ENCODE peak calls at places on chromosomes 11 and 22, in seven cellular contexts. One of them, this sample, is unnamed.

GRCh38 chr22:45884201-45885067 is 92.5 kb downstream of the WNT7B start:
- DNase-seq in prostate gland: no peak
- DNase-seq in endothelial cell of umbilical vein: no peak
- DNase-seq in H1: no peak
- DNase-seq in suprapubic skin: peak; percentile 54
- DNase-seq in IMR-90: no peak
- DNase-seq in Peyer's patch: no peak
- DNase-seq in this sample: no peak

GRCh38 chr11:64276653-64277431 is 7.6 kb downstream of the BAD start:
- DNase-seq in prostate gland: no peak
- DNase-seq in endothelial cell of umbilical vein: no peak
- DNase-seq in H1: no peak
- DNase-seq in suprapubic skin: no peak
- DNase-seq in IMR-90: no peak
- DNase-seq in Peyer's patch: no peak
- DNase-seq in this sample: no peak

GRCh38 chr22:33888821-33889220 is 31.5 kb downstream of the LARGE1 start:
- DNase-seq in prostate gland: no peak
- DNase-seq in endothelial cell of umbilical vein: no peak
- DNase-seq in H1: no peak
- DNase-seq in suprapubic skin: no peak
- DNase-seq in IMR-90: no peak
- DNase-seq in Peyer's patch: no peak
- DNase-seq in this sample: no peak

GRCh38 chr11:86214710-86215109 is 29.8 kb upstream of the EED start:
- DNase-seq in prostate gland: no peak
- DNase-seq in endothelial cell of umbilical vein: no peak
- DNase-seq in H1: no peak
- DNase-seq in suprapubic skin: no peak
- DNase-seq in IMR-90: no peak
- DNase-seq in Peyer's patch: no peak
- DNase-seq in this sample: no peak

GRCh38 chr11:11703885-11704284 is 82.1 kb upstream of the GALNT18 start:
- DNase-seq in prostate gland: no peak
- DNase-seq in endothelial cell of umbilical vein: no peak
- DNase-seq in H1: no peak
- DNase-seq in suprapubic skin: no peak
- DNase-seq in IMR-90: no peak
- DNase-seq in Peyer's patch: no peak
- DNase-seq in this sample: no peak

GRCh38 chr22:36493690-36494110 is 12.3 kb upstream of the TXN2 start:
- DNase-seq in prostate gland: no peak
- DNase-seq in endothelial cell of umbilical vein: no peak
- DNase-seq in H1: no peak
- DNase-seq in suprapubic skin: no peak
- DNase-seq in IMR-90: no peak
- DNase-seq in Peyer's patch: peak; percentile 77
- DNase-seq in this sample: no peak

GRCh38 chr11:16945671-16946469 is 68.3 kb downstream of the PLEKHA7 start:
- DNase-seq in prostate gland: peak; percentile 62
- DNase-seq in endothelial cell of umbilical vein: peak; percentile 34
- DNase-seq in H1: no peak
- DNase-seq in suprapubic skin: no peak
- DNase-seq in IMR-90: peak; percentile 34
- DNase-seq in Peyer's patch: peak; percentile 84
- DNase-seq in this sample: no peak

GRCh38 chr11:27916541-27917100 is 191.3 kb downstream of the KIF18A start:
- DNase-seq in prostate gland: no peak
- DNase-seq in endothelial cell of umbilical vein: no peak
- DNase-seq in H1: no peak
- DNase-seq in suprapubic skin: no peak
- DNase-seq in IMR-90: peak; percentile 23
- DNase-seq in Peyer's patch: no peak
- DNase-seq in this sample: no peak

GRCh38 chr22:39364646-39365405 is 15.0 kb downstream of the SYNGR1 start:
- DNase-seq in prostate gland: no peak
- DNase-seq in endothelial cell of umbilical vein: no peak
- DNase-seq in H1: no peak
- DNase-seq in suprapubic skin: no peak
- DNase-seq in IMR-90: no peak
- DNase-seq in Peyer's patch: no peak
- DNase-seq in this sample: no peak

GRCh38 chr22:46942816-46943783 is 180.7 kb downstream of the TBC1D22A start:
- DNase-seq in prostate gland: no peak
- DNase-seq in endothelial cell of umbilical vein: peak; percentile 68
- DNase-seq in H1: no peak
- DNase-seq in suprapubic skin: no peak
- DNase-seq in IMR-90: no peak
- DNase-seq in Peyer's patch: no peak
- DNase-seq in this sample: peak; percentile 87

GRCh38 chr11:85935751-85936150 is 80.6 kb downstream of the CCDC83 start:
- DNase-seq in prostate gland: no peak
- DNase-seq in endothelial cell of umbilical vein: no peak
- DNase-seq in H1: no peak
- DNase-seq in suprapubic skin: no peak
- DNase-seq in IMR-90: no peak
- DNase-seq in Peyer's patch: no peak
- DNase-seq in this sample: no peak

GRCh38 chr11:8262552-8263108 is 1.0 kb downstream of the LMO1 start:
- DNase-seq in prostate gland: peak; percentile 14
- DNase-seq in endothelial cell of umbilical vein: peak; percentile 31
- DNase-seq in H1: no peak
- DNase-seq in suprapubic skin: no peak
- DNase-seq in IMR-90: peak; percentile 55
- DNase-seq in Peyer's patch: peak; percentile 47
- DNase-seq in this sample: no peak

GRCh38 chr22:24763872-24764485 is 10.5 kb downstream of the PIWIL3 start:
- DNase-seq in prostate gland: no peak
- DNase-seq in endothelial cell of umbilical vein: no peak
- DNase-seq in H1: no peak
- DNase-seq in suprapubic skin: no peak
- DNase-seq in IMR-90: no peak
- DNase-seq in Peyer's patch: no peak
- DNase-seq in this sample: peak; percentile 59

GRCh38 chr22:28231423-28231822 is 312.4 kb upstream of the PITPNB start:
- DNase-seq in prostate gland: no peak
- DNase-seq in endothelial cell of umbilical vein: no peak
- DNase-seq in H1: no peak
- DNase-seq in suprapubic skin: no peak
- DNase-seq in IMR-90: peak; percentile 52
- DNase-seq in Peyer's patch: no peak
- DNase-seq in this sample: no peak

GRCh38 chr22:42717197-42717967 is 3.3 kb downstream of the A4GALT start:
- DNase-seq in prostate gland: no peak
- DNase-seq in endothelial cell of umbilical vein: no peak
- DNase-seq in H1: peak; percentile 36
- DNase-seq in suprapubic skin: no peak
- DNase-seq in IMR-90: no peak
- DNase-seq in Peyer's patch: no peak
- DNase-seq in this sample: no peak

GRCh38 chr22:47739616-47740015 is 977.2 kb downstream of the TBC1D22A start:
- DNase-seq in prostate gland: no peak
- DNase-seq in endothelial cell of umbilical vein: no peak
- DNase-seq in H1: no peak
- DNase-seq in suprapubic skin: no peak
- DNase-seq in IMR-90: no peak
- DNase-seq in Peyer's patch: no peak
- DNase-seq in this sample: no peak

GRCh38 chr11:65066805-65067291 is 8.5 kb upstream of the NAALADL1 start:
- DNase-seq in prostate gland: no peak
- DNase-seq in endothelial cell of umbilical vein: no peak
- DNase-seq in H1: no peak
- DNase-seq in suprapubic skin: no peak
- DNase-seq in IMR-90: no peak
- DNase-seq in Peyer's patch: no peak
- DNase-seq in this sample: no peak

GRCh38 chr11:114073506-114074381 is 14.2 kb downstream of the ZBTB16 start:
- DNase-seq in prostate gland: no peak
- DNase-seq in endothelial cell of umbilical vein: no peak
- DNase-seq in H1: no peak
- DNase-seq in suprapubic skin: peak; percentile 50
- DNase-seq in IMR-90: no peak
- DNase-seq in Peyer's patch: no peak
- DNase-seq in this sample: peak; percentile 83

DNA sequence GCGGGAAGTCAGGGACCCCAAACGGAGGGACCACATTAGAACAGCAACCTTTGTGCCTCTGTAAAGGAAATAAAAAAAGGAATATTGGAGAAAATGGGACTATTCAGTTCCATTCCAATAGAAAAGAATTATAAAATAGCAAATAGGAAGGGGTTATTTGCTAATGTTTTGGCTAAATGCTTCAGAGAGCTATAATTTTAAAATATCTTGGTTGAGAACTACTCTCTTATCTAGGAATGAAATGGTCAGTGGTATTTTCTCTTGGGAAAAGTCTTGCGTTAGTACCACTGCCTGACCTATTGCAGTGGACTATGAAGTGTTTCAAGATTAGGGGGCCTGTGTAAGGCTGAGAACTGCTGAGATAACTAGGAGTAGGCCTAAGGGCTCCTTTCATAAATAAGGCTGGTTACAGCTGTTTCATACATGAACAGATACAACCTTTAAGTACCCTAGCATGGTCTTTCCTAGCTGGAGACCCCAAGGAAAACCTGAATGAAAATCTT is 6.9 kb upstream of the WEE1 start:
- DNase-seq in prostate gland: no peak
- DNase-seq in endothelial cell of umbilical vein: no peak
- DNase-seq in H1: no peak
- DNase-seq in suprapubic skin: no peak
- DNase-seq in IMR-90: peak; percentile 88
- DNase-seq in Peyer's patch: no peak
- DNase-seq in this sample: no peak
- H3K4me3 ChIP-seq in prostate gland: no peak overlapping the region
- H3K4me3 ChIP-seq in endothelial cell of umbilical vein: no peak overlapping the region
- H3K4me3 ChIP-seq in H1: no peak overlapping the region
- H3K4me3 ChIP-seq in suprapubic skin: no peak overlapping the region
- H3K4me3 ChIP-seq in IMR-90: no peak overlapping the region
- H3K4me3 ChIP-seq in Peyer's patch: no peak overlapping the region
- H3K4me3 ChIP-seq in this sample: no peak overlapping the region

GRCh38 chr11:57637626-57638004 is 12.1 kb downstream of the YPEL4 start:
- DNase-seq in prostate gland: no peak
- DNase-seq in endothelial cell of umbilical vein: no peak
- DNase-seq in H1: no peak
- DNase-seq in suprapubic skin: no peak
- DNase-seq in IMR-90: no peak
- DNase-seq in Peyer's patch: no peak
- DNase-seq in this sample: no peak

GRCh38 chr11:57639321-57640067 is 10.2 kb downstream of the YPEL4 start:
- DNase-seq in prostate gland: no peak
- DNase-seq in endothelial cell of umbilical vein: peak; percentile 42
- DNase-seq in H1: peak; percentile 99
- DNase-seq in suprapubic skin: no peak
- DNase-seq in IMR-90: peak; percentile 57
- DNase-seq in Peyer's patch: no peak
- DNase-seq in this sample: no peak

GRCh38 chr11:57640068-57640800 is 9.5 kb downstream of the YPEL4 start:
- DNase-seq in prostate gland: no peak
- DNase-seq in endothelial cell of umbilical vein: no peak
- DNase-seq in H1: no peak
- DNase-seq in suprapubic skin: no peak
- DNase-seq in IMR-90: no peak
- DNase-seq in Peyer's patch: no peak
- DNase-seq in this sample: no peak

GRCh38 chr11:57638005-57638760 is 11.5 kb downstream of the YPEL4 start:
- DNase-seq in prostate gland: peak; percentile 74
- DNase-seq in endothelial cell of umbilical vein: peak; percentile 80
- DNase-seq in H1: peak; percentile 89
- DNase-seq in suprapubic skin: peak; percentile 82
- DNase-seq in IMR-90: peak; percentile 84
- DNase-seq in Peyer's patch: peak; percentile 64
- DNase-seq in this sample: no peak

DNA sequence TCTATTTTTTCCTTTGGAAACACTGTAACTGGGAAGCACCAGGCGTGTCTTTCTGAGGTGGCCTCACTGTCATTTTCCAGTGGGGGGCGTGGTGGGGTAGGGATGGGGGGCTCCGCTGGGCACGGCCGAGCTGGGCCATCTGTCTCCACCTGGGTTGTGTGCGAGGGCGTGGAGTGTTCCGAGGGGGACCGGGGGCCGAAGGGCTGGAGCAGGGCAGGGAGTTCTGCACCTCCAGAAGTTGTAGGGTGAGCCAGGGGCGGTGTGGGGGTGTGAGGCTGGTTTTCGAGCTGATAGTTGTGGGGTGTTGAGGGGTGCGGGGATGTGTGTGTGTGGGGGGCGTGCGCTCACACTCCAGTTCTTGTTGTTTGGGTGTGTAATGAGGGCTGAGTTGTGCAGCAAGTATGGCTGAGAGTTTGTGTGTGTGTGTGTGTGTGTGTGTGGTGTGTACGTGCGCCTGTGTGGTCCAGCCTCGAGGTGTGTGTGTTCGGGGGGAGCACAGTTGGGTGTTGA is 10.8 kb downstream of the YPEL4 start:
- DNase-seq in prostate gland: no peak
- DNase-seq in endothelial cell of umbilical vein: no peak
- DNase-seq in H1: no peak
- DNase-seq in suprapubic skin: no peak
- DNase-seq in IMR-90: no peak
- DNase-seq in Peyer's patch: no peak
- DNase-seq in this sample: no peak
- TF ChIP-seq POLR2A in prostate gland: no peak
- TF ChIP-seq POLR2A in endothelial cell of umbilical vein: no peak
- TF ChIP-seq POLR2A in H1: no peak
- TF ChIP-seq POLR2A in suprapubic skin: no peak
- TF ChIP-seq POLR2A in IMR-90: no peak
- TF ChIP-seq POLR2A in Peyer's patch: no peak
- TF ChIP-seq POLR2A in this sample: no peak

DNA sequence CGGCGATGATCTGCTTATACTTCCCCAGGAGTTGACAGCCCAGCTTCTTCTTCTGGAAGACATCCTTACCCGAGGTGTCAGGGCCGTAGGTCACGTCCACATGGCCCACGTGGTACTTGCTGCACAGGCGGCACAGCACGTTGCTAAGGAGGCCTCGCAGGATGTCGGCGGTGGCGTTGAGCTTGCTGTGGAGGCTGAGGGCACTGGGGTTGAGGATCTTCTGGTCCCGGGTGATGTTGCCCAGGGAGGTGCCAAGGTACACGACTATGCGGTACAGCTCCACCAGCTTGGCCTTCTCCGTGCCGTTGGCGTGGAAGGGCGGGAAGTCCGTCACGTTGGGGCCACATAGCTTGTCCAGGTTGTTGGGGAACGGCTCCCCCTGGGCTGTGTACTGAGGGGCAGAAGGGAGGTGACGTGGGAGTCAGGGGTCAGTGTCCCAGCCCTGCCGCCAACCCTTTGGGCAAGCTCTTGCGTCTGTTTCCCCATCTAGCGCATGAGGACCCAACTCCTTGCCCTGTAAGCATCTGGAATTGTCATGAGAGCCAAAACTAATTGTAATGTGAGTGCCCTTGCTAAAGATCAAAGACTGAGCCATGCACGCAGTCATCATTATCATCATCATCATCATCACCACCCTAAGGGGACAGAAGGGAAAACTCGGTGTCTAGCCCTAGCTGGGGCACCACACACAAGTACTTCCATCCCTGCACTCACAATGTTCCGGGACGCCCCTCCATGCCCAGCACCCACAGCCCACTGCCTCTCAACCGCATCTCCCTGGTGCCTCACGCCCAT is 2.7 kb downstream of the LIF start:
- DNase-seq in prostate gland: no peak
- DNase-seq in endothelial cell of umbilical vein: no peak
- DNase-seq in H1: no peak
- DNase-seq in suprapubic skin: no peak
- DNase-seq in IMR-90: no peak
- DNase-seq in Peyer's patch: no peak
- DNase-seq in this sample: no peak
- TF ChIP-seq CTCF in prostate gland: no peak
- TF ChIP-seq CTCF in endothelial cell of umbilical vein: no peak
- TF ChIP-seq CTCF in H1: no peak
- TF ChIP-seq CTCF in suprapubic skin: no peak
- TF ChIP-seq CTCF in IMR-90: no peak
- TF ChIP-seq CTCF in Peyer's patch: no peak
- TF ChIP-seq CTCF in this sample: no peak

GRCh38 chr22:22520020-22520656 is at the start of gene ZNF280A:
- DNase-seq in prostate gland: no peak
- DNase-seq in endothelial cell of umbilical vein: peak; percentile 7
- DNase-seq in H1: no peak
- DNase-seq in suprapubic skin: no peak
- DNase-seq in IMR-90: no peak
- DNase-seq in Peyer's patch: no peak
- DNase-seq in this sample: peak; percentile 25
- H3K4me3 ChIP-seq in prostate gland: no peak within 1 kb of the TSS
- H3K4me3 ChIP-seq in endothelial cell of umbilical vein: no peak within 1 kb of the TSS
- H3K4me3 ChIP-seq in H1: no peak within 1 kb of the TSS
- H3K4me3 ChIP-seq in suprapubic skin: no peak within 1 kb of the TSS
- H3K4me3 ChIP-seq in IMR-90: no peak within 1 kb of the TSS
- H3K4me3 ChIP-seq in Peyer's patch: no peak within 1 kb of the TSS
- H3K4me3 ChIP-seq in this sample: no peak within 1 kb of the TSS

This sample was measured in lower leg skin.